ENCODE peak calls at places on chromosomes 11 and 22, in eight cellular contexts. E is activated T-cell treated with anti-CD3 and anti-CD28 coated beads, Interleukin-2, amount 50 U/mL, for 1 hour; N is C1 segment of cervical spinal cord; Z is neuronal stem cell; D is iPS-NIHi11; W is CD4-positive, CD25-positive, alpha-beta regulatory T cell; C is EL; U is adipocyte. A is an unnamed sample.

GRCh38 chr11:102802341-102802740 is 4.4 kb upstream of the MMP1 start:
- DNase-seq in D (no peak), W (no peak), Z (no peak), C (peak; percentile 90), U (peak; percentile 72), E (no peak), N (no peak), A (no peak)

GRCh38 chr11:121614661-121615240 is 162.0 kb upstream of the SORL1-AS1 start:
- DNase-seq in C (no peak), W (no peak), E (no peak), N (no peak), U (no peak), Z (no peak), D (peak; percentile 32), A (no peak)

GRCh38 chr11:42646959-42647358 is 664.8 kb upstream of the API5 start:
- DNase-seq in D (no peak), Z (no peak), C (no peak), U (no peak), W (no peak), E (no peak), N (no peak), A (no peak)

GRCh38 chr11:60130496-60130895 is 42.0 kb downstream of the MS4A2 start:
- DNase-seq in N (no peak), C (peak; percentile 41), U (peak; percentile 1), D (peak; percentile 62), Z (peak; percentile 39), W (no peak), E (no peak), A (no peak)

GRCh38 chr22:49824936-49825335 is 2.7 kb downstream of the BRD1 start:
- DNase-seq in N (no peak), Z (no peak), D (no peak), W (no peak), C (no peak), E (no peak), U (no peak), A (no peak)

GRCh38 chr22:42343551-42344081 is 73.2 kb upstream of the TCF20 start:
- DNase-seq in N (peak; percentile 60), W (no peak), E (peak; percentile 49), C (peak; percentile 40), U (peak; percentile 74), D (peak; percentile 85), Z (no peak), A (no peak)

GRCh38 chr11:121421149-121421906 is 30.8 kb upstream of the SORL1 start:
- DNase-seq in E (no peak), C (no peak), W (no peak), U (no peak), D (no peak), N (no peak), Z (no peak), A (no peak)

GRCh38 chr22:27880778-27881394 is 38.2 kb downstream of the PITPNB start:
- DNase-seq in Z (peak; percentile 63), W (no peak), U (peak; percentile 90), E (no peak), C (peak; percentile 73), N (no peak), D (peak; percentile 35), A (peak; percentile 63)

GRCh38 chr11:1126491-1126926 is 31.2 kb upstream of the MUC5AC start:
- DNase-seq in C (no peak), Z (no peak), D (no peak), W (no peak), U (no peak), N (no peak), E (no peak), A (no peak)

GRCh38 chr11:8331767-8332166 is 68.1 kb upstream of the LMO1 start:
- DNase-seq in D (no peak), U (no peak), Z (no peak), E (no peak), N (no peak), C (peak; percentile 58), W (no peak), A (no peak)

GRCh38 chr11:235180-235997 is 753 bp downstream of the SIRT3 start:
- DNase-seq in U (no peak), D (no peak), Z (no peak), N (no peak), C (no peak), E (no peak), W (no peak), A (no peak)